ENCODE peak calls at places on chromosomes 11 and 22, in six cellular contexts. C is HCT116, O is endothelial cell, X is AG04450, M is fibroblast of pulmonary artery, F is glutamatergic neuron. V is an unnamed sample.

GRCh38 chr11:18704045-18704645 is 5.6 kb downstream of the TMEM86A start:
- DNase-seq in C (no peak), F (no peak), O (no peak), M (no peak), X (no peak), V (no peak)

GRCh38 chr11:16791494-16791961 is 53.1 kb downstream of the C11orf58 start:
- DNase-seq in C (peak), O (no peak), F (no peak), M (peak), X (peak), V (peak)

GRCh38 chr11:937853-938261 is 12.2 kb downstream of the AP2A2 start:
- DNase-seq in O (no peak), M (no peak), F (no peak), X (no peak), C (no peak), V (no peak)

GRCh38 chr11:68008381-68009337 is 1.5 kb upstream of the ALDH3B1 start:
- DNase-seq in X (no peak), O (no peak), C (no peak), F (no peak), M (no peak), V (no peak)

GRCh38 chr11:62646825-62647608 is 604 bp upstream of the GANAB start:
- DNase-seq in M (no peak), O (no peak), F (no peak), X (no peak), C (no peak), V (no peak)

GRCh38 chr11:70682056-70682455 is 283.7 kb downstream of the CTTN start:
- DNase-seq in O (no peak), C (no peak), M (no peak), X (no peak), F (no peak), V (no peak)

GRCh38 chr11:129239207-129239606 is 47.1 kb upstream of the ARHGAP32 start:
- DNase-seq in C (no peak), M (no peak), X (no peak), O (no peak), F (no peak), V (no peak)

GRCh38 chr11:128465946-128466688 is 121.2 kb downstream of the ETS1 start:
- DNase-seq in C (no peak), F (no peak), X (no peak), M (no peak), O (no peak), V (no peak)

GRCh38 chr11:114110948-114111347 is 51.4 kb downstream of the ZBTB16 start:
- DNase-seq in X (no peak), C (no peak), F (no peak), O (no peak), M (peak), V (no peak)

GRCh38 chr11:67613313-67613959 is 6.7 kb downstream of the NDUFV1 start:
- DNase-seq in M (no peak), F (no peak), X (no peak), O (no peak), C (no peak), V (no peak)

GRCh38 chr11:110907629-110908028 is 195.4 kb upstream of the ARHGAP20 start:
- DNase-seq in X (peak), M (peak), F (no peak), C (no peak), O (no peak), V (peak)

GRCh38 chr11:33325456-33325855 is 68.3 kb downstream of the HIPK3 start:
- DNase-seq in O (no peak), C (no peak), X (no peak), F (no peak), M (no peak), V (no peak)

GRCh38 chr22:46547883-46548244 is 10.4 kb upstream of the CELSR1 start:
- DNase-seq in C (no peak), F (no peak), M (peak), X (peak), O (no peak), V (peak)

GRCh38 chr22:29385748-29386147 is 2.6 kb downstream of the AP1B1 start:
- DNase-seq in F (no peak), C (no peak), M (no peak), O (no peak), X (no peak), V (no peak)

GRCh38 chr22:23670378-23671295 is 20.2 kb upstream of the RGL4 start:
- DNase-seq in M (no peak), C (no peak), O (no peak), F (peak), X (no peak), V (no peak)

GRCh38 chr22:36853407-36854099 is 7.3 kb upstream of the NCF4 start:
- DNase-seq in O (peak), C (peak), M (peak), X (no peak), F (peak), V (peak)

GRCh38 chr22:27774200-27774599 is 27.4 kb downstream of the MN1 start:
- DNase-seq in F (no peak), C (no peak), X (no peak), M (no peak), O (no peak), V (no peak)

GRCh38 chr11:61899146-61899841 is 7.9 kb upstream of the FADS3 start:
- DNase-seq in M (peak), O (peak), X (no peak), C (peak), F (peak), V (peak)

GRCh38 chr11:70240337-70240736 is 30.2 kb upstream of the PPFIA1 start:
- DNase-seq in F (no peak), O (no peak), M (no peak), X (no peak), C (no peak), V (no peak)

GRCh38 chr11:119061256-119061655 is 4.3 kb upstream of the HYOU1 start:
- DNase-seq in M (no peak), F (no peak), C (no peak), X (no peak), O (no peak), V (no peak)

GRCh38 chr11:118896472-118896913 is 12.8 kb downstream of the CXCR5 start:
- DNase-seq in O (no peak), C (no peak), F (no peak), M (no peak), X (no peak), V (no peak)

GRCh38 chr11:9806946-9807687 is 143.2 kb downstream of the SWAP70 start:
- DNase-seq in X (no peak), C (no peak), O (no peak), F (no peak), M (no peak), V (no peak)

GRCh38 chr11:6418958-6419611 is at the start of gene APBB1:
- DNase-seq in X (no peak), M (peak), O (peak), F (peak), C (no peak), V (peak)

GRCh38 chr22:49517721-49518120 is 310.0 kb downstream of the BRD1 start:
- DNase-seq in X (no peak), O (no peak), F (no peak), C (no peak), M (no peak), V (no peak)

GRCh38 chr22:49519117-49519737 is 308.4 kb downstream of the BRD1 start:
- DNase-seq in C (no peak), O (no peak), X (no peak), F (no peak), M (no peak), V (no peak)

GRCh38 chr22:49515486-49515885 is 312.2 kb downstream of the BRD1 start:
- DNase-seq in C (no peak), X (no peak), F (no peak), M (no peak), O (no peak), V (no peak)

GRCh38 chr22:49518436-49518970 is 309.2 kb downstream of the BRD1 start:
- DNase-seq in C (no peak), M (no peak), F (no peak), X (no peak), O (no peak), V (no peak)

GRCh38 chr22:49517211-49517610 is 310.5 kb downstream of the BRD1 start:
- DNase-seq in O (no peak), M (no peak), F (no peak), X (no peak), C (no peak), V (no peak)
- TF ChIP-seq CTCF in O (no peak), M (no peak), F (no peak), X (no peak), C (no peak), V (no peak)

GRCh38 chr11:120815260-120816100 is 208.4 kb upstream of the TBCEL start:
- DNase-seq in F (no peak), C (no peak), X (no peak), M (no peak), O (no peak), V (no peak)
- TF ChIP-seq CTCF in F (no peak), C (no peak), X (no peak), M (no peak), O (no peak), V (no peak)

DNA sequence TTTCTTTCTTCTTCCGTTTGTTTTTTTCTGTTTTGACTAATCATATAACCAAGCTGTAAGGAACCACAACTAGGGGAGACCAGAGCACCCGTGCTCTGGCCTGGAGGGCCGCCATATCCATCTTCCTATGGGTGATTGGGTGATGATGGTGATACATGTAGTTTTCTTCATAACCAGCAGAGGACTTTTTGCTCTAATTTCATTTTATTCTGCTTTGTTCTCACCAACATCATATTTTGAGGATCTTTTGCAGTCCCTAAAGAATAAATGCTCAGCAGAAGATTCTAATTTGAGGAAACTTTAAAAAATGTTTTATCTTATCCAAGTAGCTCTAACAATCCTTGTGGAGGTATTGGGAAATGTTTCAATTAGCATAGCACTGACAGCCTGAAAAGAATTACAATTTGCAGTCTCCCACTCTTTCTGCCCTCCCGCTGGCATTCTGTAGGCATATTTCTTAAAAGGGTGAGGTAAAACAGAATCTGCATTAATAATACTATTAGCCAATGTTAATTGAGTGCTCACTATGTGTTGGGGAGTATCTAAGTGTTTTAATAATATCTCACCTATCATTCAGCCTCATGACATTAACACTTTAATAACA is 544.0 kb downstream of the NTM start:
- DNase-seq in X (no peak), C (no peak), O (no peak), M (peak), F (no peak), V (no peak)
- TF ChIP-seq CTCF in X (peak), C (no peak), O (peak), M (peak), F (peak), V (peak)

DNA sequence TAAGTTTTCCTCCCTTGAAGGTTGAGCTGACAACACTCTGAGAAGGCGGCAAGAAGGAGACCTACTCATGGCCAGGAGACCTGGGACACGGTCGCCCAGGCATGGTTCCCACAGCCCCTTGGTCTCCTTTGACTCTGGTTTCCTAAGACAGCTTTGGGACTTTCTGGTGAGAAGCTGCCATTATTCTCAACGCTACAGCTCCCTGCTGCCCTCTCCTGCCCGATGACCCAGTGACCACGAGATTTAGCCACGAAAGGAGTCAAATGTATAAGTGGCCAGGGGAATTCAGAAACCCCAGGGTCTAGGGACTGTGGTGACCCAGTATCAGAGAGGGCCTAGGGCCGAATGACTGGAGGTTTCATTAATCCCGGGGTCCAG is 696 bp upstream of the SDF2L1 start:
- DNase-seq in F (peak), M (peak), O (peak), X (no peak), C (no peak), V (peak)
- TF ChIP-seq CTCF in F (peak), M (peak), O (no peak), X (peak), C (peak), V (peak)

GRCh38 chr11:8080674-8081590 is at the start of gene TUB:
- DNase-seq in X (no peak), F (no peak), M (no peak), C (no peak), O (peak), V (no peak)
- TF ChIP-seq CTCF in X (no peak), F (no peak), M (no peak), C (no peak), O (no peak), V (no peak)

GRCh38 chr11:65637794-65638317 is at the start of gene SIPA1:
- DNase-seq in X (peak), C (peak), F (peak), O (peak), M (peak), V (peak)
- TF ChIP-seq CTCF in X (peak), C (no peak), F (peak), O (peak), M (peak), V (peak)

GRCh38 chr11:14259186-14259784 is 99.7 kb downstream of the RRAS2 start:
- DNase-seq in X (no peak), O (no peak), M (no peak), F (no peak), C (no peak), V (no peak)
- TF ChIP-seq CTCF in X (no peak), O (no peak), M (no peak), F (no peak), C (no peak), V (no peak)